ENCODE peak calls at places on chromosomes 12 and 14, in nine cellular contexts. A, E, M, U, V, D, J, Z and K are unnamed samples.

GRCh38 chr12:128745772-128746689 is 77.7 kb downstream of the SLC15A4 start:
- DNase-seq in E (no peak), D (no peak), A (no peak), Z (no peak), M (no peak), U (no peak), J (no peak), V (no peak), K (no peak)

GRCh38 chr14:36394593-36394992 is 74.2 kb upstream of the MBIP start:
- DNase-seq in U (no peak), M (no peak), E (no peak), J (no peak), D (no peak), A (no peak), V (no peak), Z (no peak), K (no peak)

GRCh38 chr12:67358686-67359374 is 89.7 kb downstream of the CAND1 start:
- DNase-seq in J (no peak), E (no peak), U (no peak), Z (no peak), M (no peak), A (no peak), D (peak), V (no peak), K (peak)

GRCh38 chr12:127355061-127355820 is 911.7 kb upstream of the TMEM132C start:
- DNase-seq in V (peak), U (no peak), E (no peak), M (no peak), Z (no peak), J (no peak), D (no peak), A (no peak), K (peak)

GRCh38 chr12:22443379-22444316 is 100.7 kb downstream of the C2CD5 start:
- DNase-seq in U (peak), V (peak), E (no peak), A (peak), J (no peak), M (peak), D (peak), Z (peak), K (peak)

GRCh38 chr12:132541200-132541599 is 51.2 kb downstream of the FBRSL1 start:
- DNase-seq in D (no peak), M (no peak), E (no peak), V (no peak), U (no peak), A (no peak), Z (no peak), J (no peak), K (no peak)

GRCh38 chr14:102234331-102235264 is 70.4 kb downstream of the MOK start:
- DNase-seq in M (no peak), D (peak), A (no peak), E (no peak), U (no peak), Z (no peak), V (no peak), J (no peak), K (peak)

GRCh38 chr14:65846469-65846868 is 433.9 kb downstream of the FUT8 start:
- DNase-seq in E (no peak), D (no peak), A (no peak), V (no peak), Z (no peak), M (no peak), J (no peak), U (no peak), K (no peak)

GRCh38 chr14:101937926-101938767 is 26.2 kb upstream of the DYNC1H1 start:
- DNase-seq in V (no peak), U (no peak), Z (no peak), A (no peak), D (no peak), J (no peak), M (no peak), E (no peak), K (no peak)

GRCh38 chr14:30214456-30215090 is 286.9 kb upstream of the PRKD1 start:
- DNase-seq in A (no peak), E (no peak), M (peak), D (peak), V (peak), J (no peak), Z (no peak), U (no peak), K (peak)

GRCh38 chr12:102484017-102484731 is 3.8 kb upstream of the IGF1 start:
- DNase-seq in U (peak), D (peak), J (peak), A (peak), M (peak), E (peak), Z (no peak), V (peak), K (peak)

GRCh38 chr12:112881602-112882001 is 25.2 kb upstream of the OAS1 start:
- DNase-seq in V (no peak), A (no peak), E (no peak), U (no peak), M (no peak), J (no peak), Z (no peak), D (no peak), K (no peak)

GRCh38 chr14:79661762-79662161 is 549.5 kb downstream of the DIO2 start:
- DNase-seq in Z (no peak), D (peak), A (no peak), U (no peak), J (no peak), E (no peak), M (peak), V (no peak), K (peak)

GRCh38 chr14:99744199-99744872 is 48.9 kb upstream of the EML1 start:
- DNase-seq in V (no peak), Z (no peak), E (no peak), A (peak), M (no peak), D (peak), U (no peak), J (no peak), K (peak)